ENCODE peak calls at places on chromosomes 11 and 22, in seven cellular contexts. C is GM23248; I is naive thymus-derived CD4-positive, alpha-beta T cell; L is heart left ventricle; N is spleen; Z is MG63; U is PC-3. Q is an unnamed sample.

GRCh38 chr11:33292306-33292705 is 35.1 kb downstream of the HIPK3 start:
- DNase-seq in Z (no peak), L (no peak), N (no peak), C (no peak), I (no peak), U (no peak), Q (no peak)

GRCh38 chr22:38454011-38454360 is 1.0 kb downstream of the KCNJ4 start:
- DNase-seq in U (no peak), N (no peak), C (no peak), Z (no peak), L (no peak), I (no peak), Q (no peak)

GRCh38 chr11:18115360-18116127 is 9.7 kb upstream of the SAAL1 start:
- DNase-seq in I (peak; percentile 66), C (peak; percentile 64), Z (peak; percentile 6), N (no peak), U (peak; percentile 75), L (peak; percentile 20), Q (peak; percentile 31)

GRCh38 chr11:9780929-9781328 is 117.1 kb downstream of the SWAP70 start:
- DNase-seq in N (no peak), I (no peak), L (no peak), Z (no peak), U (no peak), C (no peak), Q (no peak)

GRCh38 chr11:129639300-129639699 is 176.3 kb upstream of the TMEM45B start:
- DNase-seq in U (peak; percentile 99), C (peak; percentile 97), L (no peak), I (no peak), N (no peak), Z (peak; percentile 88), Q (no peak)

GRCh38 chr11:10322830-10323792 is 18.2 kb downstream of the ADM start:
- DNase-seq in C (peak; percentile 94), L (peak; percentile 30), N (no peak), Z (peak; percentile 77), U (peak; percentile 93), I (peak; percentile 43), Q (peak; percentile 56)

GRCh38 chr22:19727310-19728150 is 4.2 kb downstream of the GP1BB start:
- DNase-seq in C (no peak), L (no peak), U (no peak), I (no peak), N (no peak), Z (no peak), Q (no peak)

GRCh38 chr11:73538381-73538872 is 59.5 kb downstream of the FAM168A start:
- DNase-seq in L (no peak), U (no peak), I (peak; percentile 11), N (no peak), C (peak; percentile 41), Z (no peak), Q (no peak)

GRCh38 chr22:30423296-30423958 is 2.1 kb upstream of the MTFP1 start:
- DNase-seq in N (peak; percentile 93), Z (no peak), L (no peak), U (no peak), I (no peak), C (peak; percentile 81), Q (no peak)

GRCh38 chr11:106329273-106330018 is 252.0 kb downstream of the AASDHPPT start:
- DNase-seq in Z (no peak), U (peak; percentile 76), L (no peak), N (no peak), I (no peak), C (no peak), Q (no peak)

GRCh38 chr11:126419801-126420729 is 64.6 kb downstream of the ST3GAL4 start:
- DNase-seq in L (no peak), U (no peak), I (no peak), C (no peak), N (no peak), Z (no peak), Q (no peak)

GRCh38 chr11:46723359-46723680 is 4.3 kb downstream of the F2 start:
- DNase-seq in U (no peak), L (no peak), C (no peak), N (no peak), I (no peak), Z (no peak), Q (no peak)

GRCh38 chr11:13388741-13389140 is 74.3 kb downstream of the BTBD10 start:
- DNase-seq in C (no peak), L (no peak), Z (no peak), U (no peak), N (no peak), I (no peak), Q (no peak)

GRCh38 chr11:61951484-61952135 is 1.5 kb downstream of the BEST1 start:
- DNase-seq in N (peak; percentile 74), I (no peak), U (no peak), L (no peak), C (no peak), Z (no peak), Q (no peak)

GRCh38 chr11:71997594-71997993 is 1.1 kb upstream of the IL18BP start:
- DNase-seq in L (no peak), N (no peak), I (no peak), C (no peak), Z (no peak), U (no peak), Q (no peak)

DNA sequence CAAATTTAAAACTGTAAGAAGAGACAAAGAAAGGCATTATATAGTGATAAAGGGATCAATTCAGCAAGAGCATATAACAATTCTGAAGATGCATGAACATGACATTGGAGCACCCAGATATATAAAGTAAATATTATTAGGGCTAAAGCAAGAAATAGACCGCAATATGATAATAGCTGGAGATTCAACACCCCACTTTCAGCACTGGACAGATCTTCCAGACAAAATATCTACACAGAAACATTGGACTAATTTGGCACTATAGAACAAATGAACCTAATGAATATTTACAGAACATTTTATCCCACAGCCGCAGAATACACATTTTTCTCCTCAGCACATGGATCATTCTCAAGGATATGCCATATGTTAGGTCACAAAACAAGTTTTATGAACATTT is 633.1 kb downstream of the JRKL start:
- DNase-seq in Z (no peak), I (no peak), L (no peak), C (no peak), U (no peak), N (no peak), Q (no peak)
- H3K9me3 ChIP-seq in Z (no peaks in the 10 kb centered on the region), I (no peaks in the 10 kb centered on the region), L (no peaks in the 10 kb centered on the region), C (peaks cover 4% of the 10 kb centered on the region), U (no peaks in the 10 kb centered on the region), N (peaks cover 4% of the 10 kb centered on the region), Q (no peaks in the 10 kb centered on the region)

GRCh38 chr11:78254263-78254662 is 65.5 kb downstream of the USP35 start:
- DNase-seq in I (no peak), U (no peak), L (no peak), N (no peak), C (no peak), Z (no peak), Q (no peak)

GRCh38 chr11:78255919-78256318 is 67.2 kb downstream of the USP35 start:
- DNase-seq in Z (no peak), U (no peak), L (no peak), N (no peak), I (no peak), C (no peak), Q (no peak)

GRCh38 chr11:78259777-78260470 is 71.2 kb downstream of the USP35 start:
- DNase-seq in C (no peak), N (no peak), Z (no peak), L (no peak), I (no peak), U (no peak), Q (no peak)

GRCh38 chr11:78256962-78257361 is 68.2 kb downstream of the USP35 start:
- DNase-seq in C (peak; percentile 91), U (no peak), Z (peak; percentile 82), N (no peak), I (no peak), L (peak; percentile 84), Q (peak; percentile 87)

DNA sequence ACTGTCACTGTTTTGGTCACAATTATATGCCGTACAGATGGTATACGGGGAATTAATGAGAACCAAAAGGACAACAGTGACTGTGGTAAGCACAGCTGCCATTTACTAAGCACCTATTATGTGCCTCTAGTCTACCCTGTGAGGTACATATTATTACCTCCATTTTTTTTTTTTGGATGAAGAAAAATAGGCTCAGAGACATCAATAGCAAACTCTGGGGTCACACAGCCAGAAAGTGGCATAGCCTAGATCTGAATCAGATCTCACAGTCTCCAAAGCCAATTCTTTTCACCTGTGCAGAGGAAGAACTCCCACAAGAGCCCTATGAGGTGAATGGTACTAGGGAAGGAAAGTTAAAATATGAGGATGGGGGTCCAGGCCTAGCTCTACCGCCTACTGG is 68.9 kb downstream of the USP35 start:
- DNase-seq in U (no peak), N (no peak), C (no peak), I (no peak), Z (no peak), L (no peak), Q (no peak)
- H3K4me3 ChIP-seq in U (no peak overlapping the region), N (no peak overlapping the region), C (no peak overlapping the region), I (no peak overlapping the region), Z (no peak overlapping the region), L (no peak overlapping the region), Q (no peak overlapping the region)

DNA sequence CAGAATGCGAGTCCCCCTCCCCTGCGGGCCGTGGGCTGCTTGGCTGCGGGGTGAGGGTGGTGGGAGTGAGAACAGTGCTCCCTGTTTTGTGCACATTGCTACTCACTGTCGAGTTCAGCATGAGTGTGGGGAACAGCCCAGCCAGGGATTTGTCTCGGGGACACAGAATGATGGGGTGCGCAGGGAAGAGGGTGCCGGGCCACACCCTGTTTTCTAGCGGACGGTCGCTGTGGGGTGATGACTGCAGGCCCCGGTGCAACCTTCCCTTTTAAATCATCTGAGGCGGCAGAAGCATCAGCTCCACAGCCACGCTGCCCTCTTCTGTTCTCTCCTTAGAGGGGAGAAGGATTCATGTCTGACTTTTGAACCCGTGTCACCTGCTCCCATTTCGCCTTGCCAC is 1051.2 kb downstream of the TBC1D22A start:
- DNase-seq in L (no peak), N (no peak), C (no peak), U (no peak), Z (no peak), I (no peak), Q (no peak)
- H3K9me3 ChIP-seq in L (no peaks in the 10 kb centered on the region), N (peaks cover 9% of the 10 kb centered on the region), C (no peaks in the 10 kb centered on the region), U (no peaks in the 10 kb centered on the region), Z (no peaks in the 10 kb centered on the region), I (no peaks in the 10 kb centered on the region), Q (no peaks in the 10 kb centered on the region)

GRCh38 chr11:14522245-14522644 is 2.1 kb upstream of the PSMA1 start:
- DNase-seq in N (no peak), U (no peak), Z (no peak), I (no peak), C (no peak), L (no peak), Q (no peak)

GRCh38 chr11:14520086-14520901 is at the start of gene PSMA1:
- DNase-seq in I (peak; percentile 89), N (peak; percentile 98), U (peak; percentile 96), Z (peak; percentile 93), L (peak; percentile 94), C (peak; percentile 98), Q (peak; percentile 93)

GRCh38 chr11:14522801-14523200 is 2.6 kb upstream of the PSMA1 start:
- DNase-seq in U (no peak), L (no peak), N (no peak), I (no peak), C (no peak), Z (no peak), Q (no peak)

GRCh38 chr11:14519692-14520085 is 497 bp downstream of the PSMA1 start:
- DNase-seq in U (peak; percentile 26), C (peak; percentile 75), I (no peak), N (no peak), L (no peak), Z (peak; percentile 1), Q (no peak)

GRCh38 chr11:14520902-14521151 is 641 bp upstream of the PSMA1 start:
- DNase-seq in Z (no peak), C (no peak), L (no peak), I (no peak), N (no peak), U (no peak), Q (no peak)
- H3K4me3 ChIP-seq in Z (peak overlapping the region; percentile 72), C (peak overlapping the region; percentile 92), L (peak overlapping the region; percentile 98), I (peak overlapping the region; percentile 70), N (peak overlapping the region; percentile 78), U (peak overlapping the region; percentile 80), Q (peak overlapping the region; percentile 72)

Q was measured in uterus.